ENCODE peak calls at places on chromosomes 5 and 9, in five cellular contexts. D is IMR-90, W is H1, X is trophoblast cell, N is mesenchymal stem cell. B is an unnamed sample.

GRCh38 chr9:127184641-127185040 is 62.2 kb upstream of the ANGPTL2 start:
- DNase-seq in D (no peak), W (no peak), X (no peak), N (no peak), B (no peak)

GRCh38 chr9:135648494-135649410 is 9.4 kb upstream of the GLT6D1 start:
- DNase-seq in D (no peak), W (peak), X (no peak), N (no peak), B (no peak)

GRCh38 chr5:172173771-172174170 is 14.3 kb downstream of the STK10 start:
- DNase-seq in D (peak), W (no peak), X (peak), N (peak), B (no peak)

GRCh38 chr9:96068511-96068910 is 193.0 kb downstream of the ERCC6L2 start:
- DNase-seq in D (no peak), W (no peak), X (no peak), N (no peak), B (no peak)

GRCh38 chr5:20262896-20263295 is 274.9 kb upstream of the CDH18 start:
- DNase-seq in D (no peak), W (no peak), X (no peak), N (no peak), B (no peak)

GRCh38 chr9:99962685-99963261 is 56.3 kb downstream of the STX17 start:
- DNase-seq in D (peak), W (no peak), X (no peak), N (peak), B (no peak)

GRCh38 chr5:3191585-3191984 is 404.0 kb upstream of the IRX1 start:
- DNase-seq in D (no peak), W (no peak), X (no peak), N (no peak), B (no peak)

GRCh38 chr5:119131530-119132313 is 60.8 kb downstream of the DMXL1 start:
- DNase-seq in D (peak), W (no peak), X (no peak), N (no peak), B (no peak)

GRCh38 chr9:133632806-133633680 is 3.1 kb upstream of the DBH start:
- DNase-seq in D (no peak), W (no peak), X (no peak), N (no peak), B (no peak)

GRCh38 chr9:79308012-79308411 is 263.8 kb upstream of the TLE4 start:
- DNase-seq in D (no peak), W (no peak), X (no peak), N (no peak), B (no peak)

GRCh38 chr9:91159664-91160121 is 202.0 kb downstream of the AUH start:
- DNase-seq in D (no peak), W (peak), X (peak), N (no peak), B (no peak)

GRCh38 chr9:92234503-92234902 is 59.0 kb downstream of the IARS1 start:
- DNase-seq in D (no peak), W (no peak), X (no peak), N (no peak), B (no peak)

GRCh38 chr9:86563959-86564358 is 209.7 kb upstream of the TUT7 start:
- DNase-seq in D (no peak), W (no peak), X (no peak), N (no peak), B (no peak)

GRCh38 chr9:120375316-120375715 is 204.7 kb downstream of the CDK5RAP2 start:
- DNase-seq in D (no peak), W (no peak), X (no peak), N (no peak), B (no peak)

GRCh38 chr9:83599071-83599470 is 23.9 kb upstream of the IDNK start:
- DNase-seq in D (no peak), W (no peak), X (no peak), N (no peak), B (no peak)

GRCh38 chr5:68744196-68744595 is 349.6 kb upstream of the SLC30A5 start:
- DNase-seq in D (no peak), W (no peak), X (no peak), N (no peak), B (no peak)

GRCh38 chr5:100787648-100788047 is 115.4 kb downstream of the ST8SIA4 start:
- DNase-seq in D (no peak), W (no peak), X (no peak), N (no peak), B (no peak)

GRCh38 chr9:19232117-19232829 is 1.8 kb downstream of the DENND4C start:
- DNase-seq in D (peak), W (no peak), X (no peak), N (peak), B (no peak)

GRCh38 chr9:115267788-115268187 is 149.8 kb upstream of the TNC start:
- DNase-seq in D (peak), W (no peak), X (no peak), N (peak), B (no peak)

GRCh38 chr9:131258186-131258585 is 18.1 kb downstream of the FAM78A start:
- DNase-seq in D (no peak), W (no peak), X (no peak), N (no peak), B (no peak)

GRCh38 chr5:1523793-1524480 is at the start of gene LPCAT1:
- DNase-seq in D (peak), W (peak), X (peak), N (peak), B (peak)

GRCh38 chr5:158468444-158468843 is 609.5 kb upstream of the CLINT1 start:
- DNase-seq in D (no peak), W (no peak), X (no peak), N (no peak), B (no peak)

GRCh38 chr5:1468247-1468612 is 23.0 kb upstream of the SLC6A3 start:
- DNase-seq in D (no peak), W (peak), X (no peak), N (no peak), B (no peak)

GRCh38 chr5:2415678-2416077 is 335.8 kb downstream of the IRX2 start:
- DNase-seq in D (no peak), W (peak), X (no peak), N (no peak), B (no peak)

GRCh38 chr5:90987711-90988110 is 395.4 kb downstream of the ARRDC3 start:
- DNase-seq in D (no peak), W (no peak), X (peak), N (no peak), B (no peak)

GRCh38 chr9:18849186-18849724 is 183.8 kb downstream of the SAXO1 start:
- DNase-seq in D (no peak), W (no peak), X (no peak), N (no peak), B (no peak)

GRCh38 chr9:116000748-116001329 is 152.8 kb upstream of the PAPPA start:
- DNase-seq in D (no peak), W (peak), X (no peak), N (no peak), B (no peak)

GRCh38 chr5:125798311-125798710 is 624.9 kb upstream of the GRAMD2B start:
- DNase-seq in D (peak), W (no peak), X (no peak), N (peak), B (peak)

GRCh38 chr5:168796840-168797548 is 217.8 kb upstream of the PANK3 start:
- DNase-seq in D (no peak), W (no peak), X (no peak), N (no peak), B (no peak)

GRCh38 chr5:138110266-138110963 is 26.6 kb downstream of the WNT8A start:
- DNase-seq in D (no peak), W (no peak), X (no peak), N (no peak), B (peak)

GRCh38 chr5:10323588-10324488 is 16.1 kb upstream of the CMBL start:
- DNase-seq in D (peak), W (no peak), X (no peak), N (peak), B (no peak)

GRCh38 chr5:51172853-51173635 is 210.2 kb upstream of the ISL1 start:
- DNase-seq in D (no peak), W (peak), X (no peak), N (no peak), B (no peak)

GRCh38 chr9:92943062-92943616 is 4.2 kb upstream of the FGD3 start:
- DNase-seq in D (no peak), W (no peak), X (no peak), N (no peak), B (no peak)

GRCh38 chr5:14211818-14212799 is 69.0 kb downstream of the TRIO start:
- DNase-seq in D (no peak), W (no peak), X (no peak), N (no peak), B (no peak)

GRCh38 chr9:132994410-132995120 is 16.1 kb downstream of the GFI1B start:
- DNase-seq in D (peak), W (no peak), X (no peak), N (peak), B (no peak)

GRCh38 chr9:6126377-6126776 is 89.2 kb upstream of the IL33 start:
- DNase-seq in D (no peak), W (no peak), X (no peak), N (no peak), B (no peak)

GRCh38 chr5:9265391-9266287 is 280.2 kb downstream of the SEMA5A start:
- DNase-seq in D (peak), W (peak), X (peak), N (peak), B (no peak)

GRCh38 chr5:131418846-131419245 is 155.0 kb downstream of the CDC42SE2 start:
- DNase-seq in D (no peak), W (no peak), X (no peak), N (no peak), B (no peak)

DNA sequence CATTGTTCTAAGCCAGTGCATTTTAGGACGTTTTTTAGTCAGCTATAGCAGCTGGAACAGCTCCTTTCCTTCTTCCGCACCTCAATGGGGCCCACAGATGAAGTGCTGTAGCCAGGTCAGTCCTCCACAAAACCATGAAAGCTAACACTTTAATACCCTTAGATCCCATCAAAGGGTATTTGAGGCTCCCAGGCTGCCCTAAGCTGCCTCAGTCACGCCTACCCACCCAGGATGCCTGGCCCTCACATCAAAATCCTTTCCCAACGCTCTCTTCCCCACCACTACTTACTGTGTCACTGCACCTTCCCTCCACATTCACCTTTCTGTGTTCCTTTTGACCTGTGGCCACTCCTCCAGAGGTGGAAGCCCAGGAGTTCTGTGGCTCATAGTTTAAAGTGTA is 44.0 kb upstream of the ACO1 start:
- DNase-seq in D (no peak), W (no peak), X (no peak), N (no peak), B (no peak)
- H2AK5ac ChIP-seq in D (no peak), W (no peak), X (no peak), N (no peak), B (no peak)

DNA sequence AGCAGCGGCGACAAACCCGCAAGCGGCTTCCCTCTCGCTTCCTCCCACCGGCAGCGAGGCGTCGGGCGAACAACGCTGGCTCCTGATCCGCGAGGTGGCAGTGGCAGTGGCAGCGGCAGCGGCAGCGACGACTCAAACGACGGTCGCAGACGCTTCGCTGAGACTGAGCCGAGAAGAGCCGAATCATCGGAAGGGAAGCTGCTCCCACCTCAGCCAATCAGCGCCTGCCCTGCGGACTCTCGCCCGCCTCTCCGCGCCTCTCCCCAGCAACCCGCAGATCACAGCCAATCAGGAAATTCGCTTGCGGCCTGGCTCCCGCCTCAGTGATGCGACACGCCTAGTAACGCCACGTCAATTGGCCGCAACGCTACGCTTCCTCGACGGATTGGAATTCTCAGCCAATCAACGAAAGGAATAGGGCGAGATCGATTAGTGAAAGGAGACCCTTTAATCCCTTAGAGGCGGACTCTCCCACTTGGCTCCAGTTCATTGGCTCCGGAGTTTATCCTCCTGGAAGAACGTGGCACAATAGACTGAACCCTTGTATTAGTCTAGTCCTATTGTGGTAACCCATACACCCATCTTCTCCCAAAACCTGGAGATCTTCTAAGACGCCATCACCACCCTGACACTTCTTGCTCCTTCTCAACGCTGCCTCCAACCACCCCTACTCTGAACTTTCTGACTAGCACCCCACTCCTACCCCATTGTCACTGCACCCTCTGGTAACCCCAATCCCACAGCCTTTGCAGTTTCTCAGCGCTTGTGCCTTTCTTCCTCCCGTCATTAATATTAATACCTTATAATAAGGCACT is at the start of gene VCP:
- DNase-seq in D (peak), W (peak), X (peak), N (peak), B (peak)
- H4K8ac ChIP-seq in D (peak), W (peak), X (peak), N (peak), B (no peak)

DNA sequence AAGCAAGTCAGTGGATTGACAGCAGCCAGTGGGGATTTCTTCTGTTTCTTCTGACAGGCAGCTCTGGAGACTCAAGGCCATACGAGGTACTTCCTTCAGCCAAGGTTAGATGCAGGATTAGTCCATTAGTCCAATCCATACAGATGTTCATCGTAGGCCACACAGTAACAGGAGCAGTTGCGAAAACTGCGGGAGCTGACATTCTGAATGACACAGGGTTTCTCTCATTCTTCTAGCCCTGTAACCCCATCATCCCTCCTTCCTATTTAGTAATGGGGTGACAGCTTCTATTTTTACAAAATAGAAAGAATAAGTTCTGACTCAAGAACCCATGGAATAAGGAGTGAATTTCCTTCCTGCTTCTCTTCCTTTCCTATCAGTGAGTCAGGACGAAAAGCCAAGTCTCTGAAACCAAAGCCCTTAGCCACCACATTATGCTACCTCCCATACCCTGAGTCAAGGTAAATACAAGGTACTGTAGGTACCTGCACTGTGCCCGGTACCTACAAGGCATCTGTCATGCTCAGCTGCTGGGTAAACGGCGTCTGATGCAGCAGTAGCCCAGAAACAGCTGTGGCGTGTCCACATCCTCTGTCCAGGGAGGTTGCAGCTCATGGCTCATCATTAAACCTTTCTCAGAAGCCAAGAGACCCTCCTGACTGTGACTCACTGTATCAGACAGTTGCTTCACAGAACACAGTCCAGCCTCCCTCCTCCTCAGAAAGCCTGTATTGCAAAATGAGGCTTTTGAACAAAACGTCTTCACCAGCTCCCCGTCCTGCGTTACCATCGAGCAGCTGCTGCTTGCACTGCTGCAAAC is 84.3 kb downstream of the ESM1 start:
- DNase-seq in D (peak), W (no peak), X (no peak), N (peak), B (no peak)
- H2AK5ac ChIP-seq in D (peak), W (no peak), X (no peak), N (no peak), B (no peak)

GRCh38 chr9:71910602-71911060 is 362 bp downstream of the ABHD17B start:
- DNase-seq in D (no peak), W (peak), X (peak), N (no peak), B (no peak)

GRCh38 chr9:71916834-71917534 is 5.5 kb downstream of the C9orf85 start:
- DNase-seq in D (no peak), W (no peak), X (no peak), N (no peak), B (no peak)

GRCh38 chr9:71909887-71910601 is 949 bp downstream of the ABHD17B start:
- DNase-seq in D (peak), W (no peak), X (no peak), N (peak), B (peak)

GRCh38 chr9:71911908-71912325 is 478 bp downstream of the C9orf85 start:
- DNase-seq in D (peak), W (no peak), X (no peak), N (no peak), B (no peak)

DNA sequence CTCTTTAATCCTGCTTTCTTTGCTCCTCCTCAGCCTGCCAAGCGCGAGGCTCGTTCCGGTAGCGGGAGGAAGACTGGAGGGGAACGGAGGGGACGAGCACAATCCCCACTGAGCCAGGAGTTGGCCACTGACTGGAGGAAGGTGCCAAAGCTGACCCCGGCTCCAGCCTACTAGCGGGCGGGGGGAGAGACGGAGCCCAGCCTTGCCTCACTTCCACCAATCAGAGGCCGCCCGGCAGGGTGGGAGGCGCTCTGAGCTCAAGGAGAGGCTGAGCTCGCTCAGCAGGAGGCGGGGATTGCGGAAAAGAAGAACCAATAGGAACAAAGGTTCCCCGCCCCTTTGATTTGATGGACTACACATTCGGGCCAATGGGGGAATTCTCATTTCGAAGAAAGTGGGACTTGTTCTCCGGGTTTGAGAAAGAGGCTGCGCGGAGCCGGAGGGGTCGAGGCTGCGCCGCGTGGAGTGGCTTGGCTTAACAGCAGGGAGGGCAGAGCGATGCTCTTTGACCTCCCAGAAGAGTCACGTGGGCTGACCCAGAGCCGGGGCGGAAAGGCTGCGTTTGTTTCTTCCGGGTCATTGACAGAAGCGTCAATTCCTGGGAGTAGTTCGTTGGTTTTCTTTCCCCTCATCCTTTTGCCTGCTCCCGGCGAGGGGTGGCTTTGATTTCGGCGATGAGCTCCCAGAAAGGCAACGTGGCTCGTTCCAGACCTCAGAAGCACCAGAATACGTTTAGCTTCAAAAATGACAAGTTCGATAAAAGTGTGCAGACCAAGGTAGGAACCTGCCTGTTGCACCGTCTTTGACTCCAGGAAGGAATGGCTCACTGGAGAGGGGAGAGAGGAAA is at the start of the genes ABHD17B and C9orf85:
- DNase-seq in D (peak), W (peak), X (peak), N (peak), B (peak)
- H4K8ac ChIP-seq in D (peak), W (peak), X (peak), N (peak), B (no peak)

B was measured in neuronal stem cell.